ENCODE peak calls at places on chromosomes 3 and 15, in five cellular contexts. One of them, this sample, is unnamed.

GRCh38 chr15:52114256-52114655 is 1.7 kb upstream of the BCL2L10 start:
- DNase-seq in HFFc6: no peak
- DNase-seq in NCI-H2171 treated with DMSO at 0.1 percent for 48 hours: no peak
- DNase-seq in activated CD4-positive, alpha-beta T cell treated with anti-CD3 and anti-CD28 coated beads, Interleukin-2, amount 10 ng/mL, durations not matched to agents 24 days and 14 days: no peak
- DNase-seq in head of caudate nucleus: no peak
- DNase-seq in this sample: no peak

GRCh38 chr15:99442268-99442897 is 123.4 kb upstream of the MEF2A start:
- DNase-seq in HFFc6: peak; percentile 81
- DNase-seq in NCI-H2171 treated with DMSO at 0.1 percent for 48 hours: peak; percentile 43
- DNase-seq in activated CD4-positive, alpha-beta T cell treated with anti-CD3 and anti-CD28 coated beads, Interleukin-2, amount 10 ng/mL, durations not matched to agents 24 days and 14 days: no peak
- DNase-seq in head of caudate nucleus: peak; percentile 2
- DNase-seq in this sample: no peak

GRCh38 chr3:50617096-50617791 is at the start of gene MAPKAPK3:
- DNase-seq in HFFc6: no peak
- DNase-seq in NCI-H2171 treated with DMSO at 0.1 percent for 48 hours: peak; percentile 58
- DNase-seq in activated CD4-positive, alpha-beta T cell treated with anti-CD3 and anti-CD28 coated beads, Interleukin-2, amount 10 ng/mL, durations not matched to agents 24 days and 14 days: no peak
- DNase-seq in head of caudate nucleus: no peak
- DNase-seq in this sample: no peak

GRCh38 chr3:167575000-167575399 is 78.7 kb downstream of the WDR49 start:
- DNase-seq in HFFc6: no peak
- DNase-seq in NCI-H2171 treated with DMSO at 0.1 percent for 48 hours: no peak
- DNase-seq in activated CD4-positive, alpha-beta T cell treated with anti-CD3 and anti-CD28 coated beads, Interleukin-2, amount 10 ng/mL, durations not matched to agents 24 days and 14 days: no peak
- DNase-seq in head of caudate nucleus: peak; percentile 16
- DNase-seq in this sample: no peak

GRCh38 chr3:44772099-44772442 is 10.5 kb downstream of the KIF15 start:
- DNase-seq in HFFc6: no peak
- DNase-seq in NCI-H2171 treated with DMSO at 0.1 percent for 48 hours: no peak
- DNase-seq in activated CD4-positive, alpha-beta T cell treated with anti-CD3 and anti-CD28 coated beads, Interleukin-2, amount 10 ng/mL, durations not matched to agents 24 days and 14 days: no peak
- DNase-seq in head of caudate nucleus: no peak
- DNase-seq in this sample: no peak

GRCh38 chr3:196166741-196167140 is 44.5 kb downstream of the ZDHHC19 start:
- DNase-seq in HFFc6: no peak
- DNase-seq in NCI-H2171 treated with DMSO at 0.1 percent for 48 hours: no peak
- DNase-seq in activated CD4-positive, alpha-beta T cell treated with anti-CD3 and anti-CD28 coated beads, Interleukin-2, amount 10 ng/mL, durations not matched to agents 24 days and 14 days: no peak
- DNase-seq in head of caudate nucleus: no peak
- DNase-seq in this sample: no peak

GRCh38 chr15:48273047-48273446 is 58.2 kb upstream of the DUT start:
- DNase-seq in HFFc6: no peak
- DNase-seq in NCI-H2171 treated with DMSO at 0.1 percent for 48 hours: no peak
- DNase-seq in activated CD4-positive, alpha-beta T cell treated with anti-CD3 and anti-CD28 coated beads, Interleukin-2, amount 10 ng/mL, durations not matched to agents 24 days and 14 days: no peak
- DNase-seq in head of caudate nucleus: no peak
- DNase-seq in this sample: no peak

GRCh38 chr3:195097331-195098255 is 173.4 kb downstream of the XXYLT1 start:
- DNase-seq in HFFc6: no peak
- DNase-seq in NCI-H2171 treated with DMSO at 0.1 percent for 48 hours: no peak
- DNase-seq in activated CD4-positive, alpha-beta T cell treated with anti-CD3 and anti-CD28 coated beads, Interleukin-2, amount 10 ng/mL, durations not matched to agents 24 days and 14 days: no peak
- DNase-seq in head of caudate nucleus: no peak
- DNase-seq in this sample: no peak

GRCh38 chr3:163890661-163891060 is 1187.6 kb downstream of the SI start:
- DNase-seq in HFFc6: no peak
- DNase-seq in NCI-H2171 treated with DMSO at 0.1 percent for 48 hours: no peak
- DNase-seq in activated CD4-positive, alpha-beta T cell treated with anti-CD3 and anti-CD28 coated beads, Interleukin-2, amount 10 ng/mL, durations not matched to agents 24 days and 14 days: no peak
- DNase-seq in head of caudate nucleus: no peak
- DNase-seq in this sample: no peak

GRCh38 chr3:58029842-58030584 is 21.8 kb downstream of the FLNB start:
- DNase-seq in HFFc6: no peak
- DNase-seq in NCI-H2171 treated with DMSO at 0.1 percent for 48 hours: peak; percentile 90
- DNase-seq in activated CD4-positive, alpha-beta T cell treated with anti-CD3 and anti-CD28 coated beads, Interleukin-2, amount 10 ng/mL, durations not matched to agents 24 days and 14 days: no peak
- DNase-seq in head of caudate nucleus: no peak
- DNase-seq in this sample: no peak

GRCh38 chr3:177195941-177196472 is 1.3 kb downstream of the TBL1XR1 start:
- DNase-seq in HFFc6: no peak
- DNase-seq in NCI-H2171 treated with DMSO at 0.1 percent for 48 hours: peak; percentile 51
- DNase-seq in activated CD4-positive, alpha-beta T cell treated with anti-CD3 and anti-CD28 coated beads, Interleukin-2, amount 10 ng/mL, durations not matched to agents 24 days and 14 days: no peak
- DNase-seq in head of caudate nucleus: no peak
- DNase-seq in this sample: no peak

GRCh38 chr3:138062626-138063025 is 52.7 kb downstream of the CLDN18 start:
- DNase-seq in HFFc6: peak; percentile 74
- DNase-seq in NCI-H2171 treated with DMSO at 0.1 percent for 48 hours: no peak
- DNase-seq in activated CD4-positive, alpha-beta T cell treated with anti-CD3 and anti-CD28 coated beads, Interleukin-2, amount 10 ng/mL, durations not matched to agents 24 days and 14 days: peak; percentile 49
- DNase-seq in head of caudate nucleus: no peak
- DNase-seq in this sample: no peak

GRCh38 chr15:55907797-55908196 is 85.6 kb downstream of the NEDD4 start:
- DNase-seq in HFFc6: peak; percentile 97
- DNase-seq in NCI-H2171 treated with DMSO at 0.1 percent for 48 hours: no peak
- DNase-seq in activated CD4-positive, alpha-beta T cell treated with anti-CD3 and anti-CD28 coated beads, Interleukin-2, amount 10 ng/mL, durations not matched to agents 24 days and 14 days: no peak
- DNase-seq in head of caudate nucleus: no peak
- DNase-seq in this sample: no peak

GRCh38 chr3:112032377-112032776 is 2.2 kb upstream of the TMPRSS7 start:
- DNase-seq in HFFc6: no peak
- DNase-seq in NCI-H2171 treated with DMSO at 0.1 percent for 48 hours: peak; percentile 88
- DNase-seq in activated CD4-positive, alpha-beta T cell treated with anti-CD3 and anti-CD28 coated beads, Interleukin-2, amount 10 ng/mL, durations not matched to agents 24 days and 14 days: no peak
- DNase-seq in head of caudate nucleus: no peak
- DNase-seq in this sample: no peak

GRCh38 chr15:87720235-87720634 is 536.3 kb downstream of the NTRK3 start:
- DNase-seq in HFFc6: no peak
- DNase-seq in NCI-H2171 treated with DMSO at 0.1 percent for 48 hours: no peak
- DNase-seq in activated CD4-positive, alpha-beta T cell treated with anti-CD3 and anti-CD28 coated beads, Interleukin-2, amount 10 ng/mL, durations not matched to agents 24 days and 14 days: no peak
- DNase-seq in head of caudate nucleus: no peak
- DNase-seq in this sample: no peak

GRCh38 chr3:64384561-64384960 is 159.3 kb upstream of the PRICKLE2 start:
- DNase-seq in HFFc6: no peak
- DNase-seq in NCI-H2171 treated with DMSO at 0.1 percent for 48 hours: no peak
- DNase-seq in activated CD4-positive, alpha-beta T cell treated with anti-CD3 and anti-CD28 coated beads, Interleukin-2, amount 10 ng/mL, durations not matched to agents 24 days and 14 days: no peak
- DNase-seq in head of caudate nucleus: no peak
- DNase-seq in this sample: no peak

GRCh38 chr3:122875547-122876127 is 80.8 kb downstream of the SLC49A4 start:
- DNase-seq in HFFc6: no peak
- DNase-seq in NCI-H2171 treated with DMSO at 0.1 percent for 48 hours: no peak
- DNase-seq in activated CD4-positive, alpha-beta T cell treated with anti-CD3 and anti-CD28 coated beads, Interleukin-2, amount 10 ng/mL, durations not matched to agents 24 days and 14 days: no peak
- DNase-seq in head of caudate nucleus: no peak
- DNase-seq in this sample: no peak

GRCh38 chr3:25471081-25471768 is 43.2 kb downstream of the RARB start:
- DNase-seq in HFFc6: no peak
- DNase-seq in NCI-H2171 treated with DMSO at 0.1 percent for 48 hours: no peak
- DNase-seq in activated CD4-positive, alpha-beta T cell treated with anti-CD3 and anti-CD28 coated beads, Interleukin-2, amount 10 ng/mL, durations not matched to agents 24 days and 14 days: no peak
- DNase-seq in head of caudate nucleus: no peak
- DNase-seq in this sample: no peak

GRCh38 chr15:89472785-89473256 is 23.6 kb downstream of the RHCG start:
- DNase-seq in HFFc6: peak; percentile 70
- DNase-seq in NCI-H2171 treated with DMSO at 0.1 percent for 48 hours: peak; percentile 65
- DNase-seq in activated CD4-positive, alpha-beta T cell treated with anti-CD3 and anti-CD28 coated beads, Interleukin-2, amount 10 ng/mL, durations not matched to agents 24 days and 14 days: peak; percentile 84
- DNase-seq in head of caudate nucleus: peak; percentile 64
- DNase-seq in this sample: no peak

GRCh38 chr15:62853114-62853832 is 189.3 kb upstream of the TPM1 start:
- DNase-seq in HFFc6: no peak
- DNase-seq in NCI-H2171 treated with DMSO at 0.1 percent for 48 hours: no peak
- DNase-seq in activated CD4-positive, alpha-beta T cell treated with anti-CD3 and anti-CD28 coated beads, Interleukin-2, amount 10 ng/mL, durations not matched to agents 24 days and 14 days: no peak
- DNase-seq in head of caudate nucleus: no peak
- DNase-seq in this sample: no peak

GRCh38 chr3:51966486-51966885 is 768 bp downstream of the PCBP4 start:
- DNase-seq in HFFc6: no peak
- DNase-seq in NCI-H2171 treated with DMSO at 0.1 percent for 48 hours: no peak
- DNase-seq in activated CD4-positive, alpha-beta T cell treated with anti-CD3 and anti-CD28 coated beads, Interleukin-2, amount 10 ng/mL, durations not matched to agents 24 days and 14 days: no peak
- DNase-seq in head of caudate nucleus: no peak
- DNase-seq in this sample: no peak

GRCh38 chr3:166785851-166786250 is 594.2 kb downstream of the ZBBX start:
- DNase-seq in HFFc6: no peak
- DNase-seq in NCI-H2171 treated with DMSO at 0.1 percent for 48 hours: no peak
- DNase-seq in activated CD4-positive, alpha-beta T cell treated with anti-CD3 and anti-CD28 coated beads, Interleukin-2, amount 10 ng/mL, durations not matched to agents 24 days and 14 days: no peak
- DNase-seq in head of caudate nucleus: no peak
- DNase-seq in this sample: no peak

GRCh38 chr3:52039846-52040245 is 16.5 kb downstream of the DUSP7 start:
- DNase-seq in HFFc6: no peak
- DNase-seq in NCI-H2171 treated with DMSO at 0.1 percent for 48 hours: no peak
- DNase-seq in activated CD4-positive, alpha-beta T cell treated with anti-CD3 and anti-CD28 coated beads, Interleukin-2, amount 10 ng/mL, durations not matched to agents 24 days and 14 days: no peak
- DNase-seq in head of caudate nucleus: peak; percentile 97
- DNase-seq in this sample: no peak

GRCh38 chr3:160473978-160474377 is 24.4 kb upstream of the TRIM59 start:
- DNase-seq in HFFc6: peak; percentile 95
- DNase-seq in NCI-H2171 treated with DMSO at 0.1 percent for 48 hours: no peak
- DNase-seq in activated CD4-positive, alpha-beta T cell treated with anti-CD3 and anti-CD28 coated beads, Interleukin-2, amount 10 ng/mL, durations not matched to agents 24 days and 14 days: no peak
- DNase-seq in head of caudate nucleus: no peak
- DNase-seq in this sample: no peak

GRCh38 chr3:173584093-173584833 is 186.7 kb downstream of the NLGN1 start:
- DNase-seq in HFFc6: peak; percentile 56
- DNase-seq in NCI-H2171 treated with DMSO at 0.1 percent for 48 hours: no peak
- DNase-seq in activated CD4-positive, alpha-beta T cell treated with anti-CD3 and anti-CD28 coated beads, Interleukin-2, amount 10 ng/mL, durations not matched to agents 24 days and 14 days: no peak
- DNase-seq in head of caudate nucleus: peak; percentile 30
- DNase-seq in this sample: no peak

GRCh38 chr3:98565237-98565643 is 28.2 kb downstream of the CPOX start:
- DNase-seq in HFFc6: peak; percentile 40
- DNase-seq in NCI-H2171 treated with DMSO at 0.1 percent for 48 hours: no peak
- DNase-seq in activated CD4-positive, alpha-beta T cell treated with anti-CD3 and anti-CD28 coated beads, Interleukin-2, amount 10 ng/mL, durations not matched to agents 24 days and 14 days: peak; percentile 45
- DNase-seq in head of caudate nucleus: no peak
- DNase-seq in this sample: no peak

GRCh38 chr3:134494539-134494938 is 8.7 kb downstream of the CEP63 start:
- DNase-seq in HFFc6: no peak
- DNase-seq in NCI-H2171 treated with DMSO at 0.1 percent for 48 hours: no peak
- DNase-seq in activated CD4-positive, alpha-beta T cell treated with anti-CD3 and anti-CD28 coated beads, Interleukin-2, amount 10 ng/mL, durations not matched to agents 24 days and 14 days: no peak
- DNase-seq in head of caudate nucleus: no peak
- DNase-seq in this sample: no peak

GRCh38 chr3:99711361-99711760 is 73.0 kb downstream of the COL8A1 start:
- DNase-seq in HFFc6: no peak
- DNase-seq in NCI-H2171 treated with DMSO at 0.1 percent for 48 hours: no peak
- DNase-seq in activated CD4-positive, alpha-beta T cell treated with anti-CD3 and anti-CD28 coated beads, Interleukin-2, amount 10 ng/mL, durations not matched to agents 24 days and 14 days: no peak
- DNase-seq in head of caudate nucleus: no peak
- DNase-seq in this sample: no peak

This sample was measured in GM12878.